ENCODE peak calls at places on chromosome 14, in eight cellular contexts. O, V, I, S, M, F, T and P are unnamed samples.
A peak's percentile ranks its signal among the peaks of the same experiment; 100 is the strongest.

GRCh38 chr14:59328410-59328809 is 136.8 kb downstream of the GPR135 start:
- DNase-seq in O (no peak), V (no peak), I (no peak), S (no peak), M (no peak), F (no peak), T (no peak), P (no peak)

GRCh38 chr14:86787782-86788181 is 1205.2 kb downstream of the GALC start:
- DNase-seq in O (no peak), V (no peak), I (no peak), S (no peak), M (no peak), F (no peak), T (no peak), P (no peak)

GRCh38 chr14:104819361-104819771 is 18.5 kb downstream of the ZBTB42 start:
- DNase-seq in O (peak; percentile 15), V (no peak), I (no peak), S (no peak), M (no peak), F (no peak), T (no peak), P (no peak)

GRCh38 chr14:36070056-36071043 is 106.2 kb downstream of the PTCSC3 start:
- DNase-seq in O (no peak), V (peak; percentile 48), I (peak; percentile 82), S (no peak), M (no peak), F (no peak), T (peak; percentile 84), P (no peak)

GRCh38 chr14:86153480-86153879 is 623.5 kb downstream of the FLRT2 start:
- DNase-seq in O (no peak), V (no peak), I (no peak), S (no peak), M (no peak), F (no peak), T (no peak), P (no peak)

GRCh38 chr14:95023886-95024285 is 133.4 kb downstream of the DICER1 start:
- DNase-seq in O (no peak), V (no peak), I (peak; percentile 15), S (no peak), M (no peak), F (no peak), T (no peak), P (no peak)

GRCh38 chr14:95475540-95476240 is 40.8 kb downstream of the SYNE3 start:
- DNase-seq in O (no peak), V (no peak), I (no peak), S (peak; percentile 52), M (no peak), F (no peak), T (no peak), P (no peak)

GRCh38 chr14:52929192-52929807 is 21.6 kb downstream of the FERMT2 start:
- DNase-seq in O (no peak), V (no peak), I (no peak), S (no peak), M (no peak), F (no peak), T (no peak), P (no peak)

GRCh38 chr14:103286968-103287850 is 46.8 kb upstream of the EIF5 start:
- DNase-seq in O (no peak), V (no peak), I (no peak), S (no peak), M (no peak), F (no peak), T (no peak), P (no peak)

GRCh38 chr14:66038214-66038977 is 447.8 kb upstream of the CCDC196 start:
- DNase-seq in O (peak; percentile 54), V (no peak), I (no peak), S (no peak), M (no peak), F (no peak), T (no peak), P (no peak)

GRCh38 chr14:94738786-94739185 is 31.1 kb downstream of the GSC start:
- DNase-seq in O (no peak), V (no peak), I (no peak), S (no peak), M (no peak), F (no peak), T (no peak), P (no peak)

GRCh38 chr14:75539165-75539561 is 16.9 kb downstream of the BATF start:
- DNase-seq in O (no peak), V (no peak), I (no peak), S (no peak), M (no peak), F (no peak), T (no peak), P (no peak)

GRCh38 chr14:75969891-75970290 is 11.9 kb downstream of the TGFB3 start:
- DNase-seq in O (no peak), V (no peak), I (no peak), S (no peak), M (no peak), F (no peak), T (no peak), P (no peak)

GRCh38 chr14:64806202-64806861 is 73.4 kb downstream of the SPTB start:
- DNase-seq in O (peak; percentile 32), V (no peak), I (no peak), S (peak; percentile 62), M (no peak), F (no peak), T (no peak), P (no peak)

GRCh38 chr14:92093320-92093719 is 13.1 kb downstream of the ATXN3 start:
- DNase-seq in O (no peak), V (no peak), I (no peak), S (no peak), M (no peak), F (no peak), T (no peak), P (no peak)

GRCh38 chr14:30980980-30981379 is 44.5 kb upstream of the AP4S1 start:
- DNase-seq in O (no peak), V (no peak), I (no peak), S (no peak), M (no peak), F (no peak), T (no peak), P (no peak)

GRCh38 chr14:21023817-21024667 is 819 bp downstream of the NDRG2 start:
- DNase-seq in O (no peak), V (no peak), I (no peak), S (peak; percentile 61), M (no peak), F (no peak), T (no peak), P (no peak)

GRCh38 chr14:51293149-51293925 is 53.3 kb downstream of the TMX1 start:
- DNase-seq in O (no peak), V (no peak), I (no peak), S (peak; percentile 71), M (no peak), F (no peak), T (no peak), P (no peak)

GRCh38 chr14:21940887-21941855 is 267.6 kb upstream of the OR4E1 start:
- DNase-seq in O (no peak), V (peak; percentile 25), I (no peak), S (no peak), M (no peak), F (no peak), T (no peak), P (no peak)

GRCh38 chr14:38108681-38109080 is 99.0 kb upstream of the SSTR1 start:
- DNase-seq in O (no peak), V (no peak), I (no peak), S (no peak), M (no peak), F (no peak), T (no peak), P (no peak)

GRCh38 chr14:93906341-93907329 is 20.5 kb upstream of the FAM181A start:
- DNase-seq in O (no peak), V (peak; percentile 72), I (no peak), S (no peak), M (peak; percentile 11), F (peak; percentile 16), T (peak; percentile 9), P (peak; percentile 2)

GRCh38 chr14:65461730-65462129 is 49.2 kb downstream of the FUT8 start:
- DNase-seq in O (no peak), V (no peak), I (no peak), S (no peak), M (no peak), F (no peak), T (no peak), P (no peak)